ENCODE peak calls at places on chromosome 4, in nine cellular contexts. A, L, M, X, Z, V, W, J and T are unnamed samples.
A peak's percentile ranks its signal among the peaks of the same experiment; 100 is the strongest.

GRCh38 chr4:148089624-148090023 is 352.6 kb downstream of the NR3C2 start:
- DNase-seq in A (no peak), L (no peak), M (no peak), X (no peak), Z (no peak), V (peak; percentile 35), W (no peak), J (no peak), T (no peak)

GRCh38 chr4:1204286-1204827 is 32.0 kb upstream of the SPON2 start:
- DNase-seq in A (peak; percentile 21), L (no peak), M (no peak), X (no peak), Z (no peak), V (no peak), W (no peak), J (no peak), T (no peak)

GRCh38 chr4:184355111-184355604 is 119.2 kb downstream of the IRF2 start:
- DNase-seq in A (no peak), L (peak; percentile 68), M (no peak), X (peak; percentile 71), Z (peak; percentile 89), V (peak; percentile 97), W (no peak), J (peak; percentile 89), T (no peak)

GRCh38 chr4:6340446-6341015 is 70.9 kb downstream of the WFS1 start:
- DNase-seq in A (no peak), L (no peak), M (no peak), X (no peak), Z (no peak), V (no peak), W (no peak), J (no peak), T (no peak)

GRCh38 chr4:54146139-54146538 is 46.2 kb downstream of the GSX2 start:
- DNase-seq in A (no peak), L (no peak), M (no peak), X (no peak), Z (no peak), V (no peak), W (no peak), J (no peak), T (peak; percentile 99)

GRCh38 chr4:184802203-184803015 is 23.4 kb downstream of the ACSL1 start:
- DNase-seq in A (no peak), L (no peak), M (no peak), X (no peak), Z (peak; percentile 81), V (peak; percentile 71), W (no peak), J (no peak), T (no peak)

GRCh38 chr4:167614866-167615265 is 380.6 kb upstream of the SPOCK3 start:
- DNase-seq in A (no peak), L (no peak), M (no peak), X (peak; percentile 39), Z (no peak), V (peak; percentile 10), W (no peak), J (no peak), T (no peak)

GRCh38 chr4:103443324-103443723 is 245.2 kb upstream of the CENPE start:
- DNase-seq in A (no peak), L (no peak), M (no peak), X (peak; percentile 77), Z (no peak), V (no peak), W (no peak), J (peak; percentile 1), T (no peak)

GRCh38 chr4:173227753-173228152 is 59.1 kb downstream of the GALNT7 start:
- DNase-seq in A (no peak), L (no peak), M (no peak), X (no peak), Z (no peak), V (no peak), W (no peak), J (no peak), T (no peak)

GRCh38 chr4:173231916-173232315 is 63.3 kb downstream of the GALNT7 start:
- DNase-seq in A (no peak), L (no peak), M (no peak), X (peak; percentile 55), Z (no peak), V (no peak), W (no peak), J (no peak), T (no peak)

GRCh38 chr4:173226401-173226888 is 57.8 kb downstream of the GALNT7 start:
- DNase-seq in A (no peak), L (no peak), M (no peak), X (no peak), Z (no peak), V (no peak), W (no peak), J (no peak), T (no peak)

GRCh38 chr4:173235050-173235449 is 66.4 kb downstream of the GALNT7 start:
- DNase-seq in A (no peak), L (no peak), M (no peak), X (no peak), Z (peak; percentile 18), V (no peak), W (no peak), J (no peak), T (no peak)

DNA sequence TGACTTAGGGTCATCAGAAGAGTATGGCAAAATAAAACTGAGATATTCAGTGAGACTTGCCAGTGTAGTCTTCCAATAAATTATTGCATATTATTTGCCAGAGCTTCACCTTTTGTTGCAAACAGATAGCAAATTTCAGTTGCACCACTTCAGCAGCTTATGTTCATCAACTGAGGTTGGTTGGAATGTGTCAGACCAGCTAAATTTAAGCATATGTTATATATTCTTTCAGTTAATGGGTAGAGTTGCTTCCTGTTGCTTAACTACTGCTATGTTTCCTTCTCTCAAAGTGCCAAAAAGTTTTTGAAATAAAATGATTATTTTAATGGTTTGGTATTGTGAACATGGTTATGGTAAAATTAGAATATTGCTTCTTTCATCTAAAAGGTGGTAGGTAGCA is 61.5 kb downstream of the GALNT7 start:
- DNase-seq in A (no peak), L (no peak), M (no peak), X (no peak), Z (no peak), V (no peak), W (no peak), J (no peak), T (no peak)
- TF ChIP-seq CTCF in A (no peak), L (no peak), M (no peak), X (no peak), Z (no peak), V (no peak), W (no peak), J (no peak), T (no peak)

DNA sequence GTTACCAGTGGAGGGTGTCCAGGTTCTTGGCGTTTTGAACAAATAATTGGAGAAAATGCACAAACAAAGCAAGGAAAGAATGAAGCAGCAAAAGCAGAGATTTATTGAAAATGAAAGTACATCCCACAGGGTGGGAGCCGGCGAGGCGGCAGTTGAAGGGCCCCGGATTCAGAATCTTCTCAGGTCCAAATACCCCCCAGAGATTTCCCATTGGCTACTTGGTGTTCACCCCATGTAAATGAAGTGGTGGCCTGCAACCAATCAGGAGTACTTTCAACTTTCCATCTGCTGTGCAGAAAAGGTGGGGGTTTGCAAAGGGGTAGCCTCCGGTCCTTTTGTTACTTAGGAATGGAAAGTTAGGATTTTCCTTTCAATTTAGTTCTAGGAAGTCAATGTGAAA is 1447.0 kb downstream of the C4orf33 start:
- DNase-seq in A (no peak), L (no peak), M (no peak), X (no peak), Z (no peak), V (no peak), W (no peak), J (no peak), T (no peak)
- H3K4me3 ChIP-seq in A (no peak overlapping the region), L (no peak overlapping the region), M (no peak overlapping the region), X (no peak overlapping the region), Z (no peak overlapping the region), V (no peak overlapping the region), W (no peak overlapping the region), J (peak overlapping the region; percentile 30), T (no peak overlapping the region)

DNA sequence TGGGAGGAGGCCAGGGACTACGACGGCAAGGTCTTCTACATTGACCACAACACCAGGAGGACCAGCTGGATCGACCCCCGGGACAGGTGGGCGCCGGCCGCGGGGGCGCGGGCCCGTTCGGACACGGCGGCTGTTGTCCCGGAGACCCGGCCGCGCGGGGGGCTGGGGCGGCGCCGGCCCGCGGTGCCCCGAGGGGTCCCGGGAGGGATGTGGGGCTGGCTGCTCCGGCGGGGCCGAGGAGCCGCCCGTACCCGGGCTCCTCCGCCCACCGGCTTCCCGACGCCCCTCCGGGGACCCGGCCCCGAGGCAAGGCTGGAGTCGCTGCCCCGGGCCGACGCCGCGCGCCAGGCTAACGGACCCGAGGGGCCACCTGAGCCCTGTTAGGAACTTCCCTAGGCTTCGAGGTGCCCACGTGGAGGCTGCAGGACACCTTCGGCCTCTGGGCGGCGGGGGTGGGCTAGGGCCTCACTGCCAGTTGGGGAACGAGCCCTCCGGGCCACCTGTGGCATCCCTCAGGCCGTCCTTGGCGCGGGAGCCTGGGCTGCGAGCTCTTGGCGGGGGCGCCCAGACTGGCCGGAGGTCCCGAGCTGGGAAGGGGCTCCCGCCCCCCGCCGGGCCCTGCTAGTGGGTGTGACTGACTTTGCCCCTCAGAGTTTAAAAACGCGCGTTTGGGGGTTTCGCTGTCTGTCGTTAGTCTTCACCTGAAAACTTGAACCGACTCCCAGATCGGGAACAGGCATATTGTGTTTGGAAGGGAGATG is 660 bp downstream of the WWC2 start:
- DNase-seq in A (peak; percentile 65), L (no peak), M (peak; percentile 83), X (peak; percentile 15), Z (no peak), V (peak; percentile 55), W (no peak), J (peak; percentile 35), T (no peak)
- TF ChIP-seq CTCF in A (no peak), L (no peak), M (peak; percentile 36), X (no peak), Z (peak; percentile 13), V (no peak), W (no peak), J (peak; percentile 39), T (no peak)

GRCh38 chr4:2643555-2643954 is 107.1 kb downstream of the FAM193A start:
- DNase-seq in A (no peak), L (no peak), M (no peak), X (no peak), Z (no peak), V (no peak), W (no peak), J (no peak), T (no peak)

GRCh38 chr4:2649604-2650114 is 106.5 kb downstream of the TNIP2 start:
- DNase-seq in A (no peak), L (no peak), M (no peak), X (no peak), Z (no peak), V (no peak), W (no peak), J (no peak), T (no peak)

GRCh38 chr4:2647403-2648158 is 108.6 kb downstream of the TNIP2 start:
- DNase-seq in A (no peak), L (no peak), M (no peak), X (no peak), Z (no peak), V (peak; percentile 29), W (no peak), J (no peak), T (no peak)

GRCh38 chr4:2648159-2648814 is 107.8 kb downstream of the TNIP2 start:
- DNase-seq in A (no peak), L (no peak), M (no peak), X (no peak), Z (no peak), V (no peak), W (no peak), J (no peak), T (no peak)

DNA sequence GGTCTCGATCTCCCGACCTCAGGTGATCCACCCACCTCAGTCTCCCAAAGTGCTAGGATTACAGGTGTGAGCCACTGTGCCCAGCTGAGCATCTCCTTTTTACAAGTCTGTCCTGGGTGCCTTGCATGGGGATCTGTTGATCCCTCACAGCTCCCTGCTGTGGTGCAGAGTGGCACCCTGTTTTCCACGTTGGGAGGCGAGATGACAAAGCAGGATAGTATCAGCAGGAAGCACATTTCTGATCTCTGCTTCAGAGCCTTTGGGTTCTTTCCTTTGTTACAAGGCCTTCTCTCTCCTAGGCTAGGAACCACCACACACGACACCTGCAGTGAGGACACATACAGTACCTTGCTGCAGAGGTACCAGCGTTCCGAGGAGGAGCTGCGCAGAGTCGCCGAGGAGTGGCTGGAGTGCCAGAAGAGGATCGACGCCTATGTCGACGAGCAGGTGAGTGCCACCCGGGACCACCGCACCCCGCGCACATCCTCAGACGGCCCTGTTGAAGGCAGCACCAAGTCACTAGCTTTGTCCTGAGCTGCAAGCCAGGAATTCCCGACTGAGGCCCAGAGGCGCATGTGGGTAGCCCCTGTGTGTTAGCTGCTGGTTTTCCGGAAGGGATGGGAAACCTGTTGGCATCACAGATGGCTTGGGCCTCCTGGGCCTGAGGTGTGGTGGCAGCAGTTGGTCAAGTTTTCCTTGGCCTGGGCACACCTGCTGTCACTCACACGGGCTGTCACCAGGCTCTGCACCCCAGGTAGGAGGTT is 109.6 kb downstream of the TNIP2 start:
- DNase-seq in A (no peak), L (no peak), M (no peak), X (no peak), Z (no peak), V (no peak), W (no peak), J (no peak), T (no peak)
- H3K4me3 ChIP-seq in A (no peak overlapping the region), L (no peak overlapping the region), M (no peak overlapping the region), X (no peak overlapping the region), Z (no peak overlapping the region), V (no peak overlapping the region), W (no peak overlapping the region), J (no peak overlapping the region), T (no peak overlapping the region)